ENCODE peak calls at places on chromosomes 16 and 17, in six cellular contexts. L is effector memory CD4-positive, alpha-beta T cell; J is sciatic nerve; V is kidney tubule cell; X is activated T-cell treated with anti-CD3 and anti-CD28 coated beads for 1 hour; C is IMR-90. I is an unnamed sample.

GRCh38 chr16:11312718-11313492 is 31.8 kb upstream of the PRM1 start:
- DNase-seq in X (no peak), C (peak; percentile 78), J (no peak), L (peak; percentile 14), V (peak; percentile 47), I (no peak)

GRCh38 chr16:89193021-89193575 is 7.2 kb downstream of the SLC22A31 start:
- DNase-seq in C (peak; percentile 86), L (no peak), X (no peak), V (peak; percentile 34), J (peak; percentile 80), I (no peak)

GRCh38 chr17:79135628-79136405 is 61.2 kb downstream of the ENGASE start:
- DNase-seq in C (no peak), J (no peak), V (no peak), L (no peak), X (no peak), I (no peak)

GRCh38 chr16:23079683-23080221 is 69.5 kb downstream of the USP31 start:
- DNase-seq in X (no peak), C (no peak), V (peak; percentile 33), L (no peak), J (no peak), I (no peak)

GRCh38 chr16:67279296-67280089 is at the start of gene PLEKHG4:
- DNase-seq in L (peak; percentile 73), X (peak; percentile 67), V (peak; percentile 76), C (peak; percentile 66), J (peak; percentile 85), I (peak; percentile 74)

GRCh38 chr17:36849871-36850348 is 87.4 kb upstream of the LHX1 start:
- DNase-seq in L (no peak), X (no peak), C (peak; percentile 63), V (peak; percentile 72), J (no peak), I (no peak)

GRCh38 chr17:81119223-81120148 is 45.8 kb upstream of the PVALEF start:
- DNase-seq in V (peak; percentile 91), C (peak; percentile 92), J (peak; percentile 96), X (peak; percentile 64), L (peak; percentile 86), I (peak; percentile 93)

GRCh38 chr17:41492351-41492750 is 2.6 kb upstream of the KRT36 start:
- DNase-seq in J (no peak), V (no peak), C (peak; percentile 33), X (no peak), L (no peak), I (no peak)

GRCh38 chr16:84687715-84688114 is 12.1 kb upstream of the USP10 start:
- DNase-seq in J (no peak), X (no peak), C (peak; percentile 96), L (no peak), V (peak; percentile 99), I (no peak)